ENCODE peak calls at places on chromosomes 3 and 15, in four cellular contexts. T is A549, N is esophagus squamous epithelium, Q is stomach. Y is an unnamed sample.

GRCh38 chr3:46461971-46462910 is 2.5 kb downstream of the LTF start:
- DNase-seq in T (no peak), N (no peak), Q (no peak), Y (no peak)

GRCh38 chr3:98056035-98056434 is 20.9 kb upstream of the GABRR3 start:
- DNase-seq in T (no peak), N (no peak), Q (no peak), Y (no peak)

GRCh38 chr15:72534522-72534921 is 60.4 kb downstream of the ARIH1 start:
- DNase-seq in T (no peak), N (no peak), Q (no peak), Y (no peak)

GRCh38 chr3:72379500-72380187 is 468.6 kb downstream of the SHQ1 start:
- DNase-seq in T (no peak), N (no peak), Q (no peak), Y (no peak)

GRCh38 chr3:179811321-179812095 is 158.7 kb downstream of the USP13 start:
- DNase-seq in T (peak), N (no peak), Q (peak), Y (no peak)

GRCh38 chr3:129888739-129889138 is 4.8 kb downstream of the TMCC1 start:
- DNase-seq in T (peak), N (no peak), Q (no peak), Y (no peak)

GRCh38 chr15:68340711-68341671 is 63.4 kb downstream of the FEM1B start:
- DNase-seq in T (no peak), N (no peak), Q (no peak), Y (peak)

GRCh38 chr15:63870043-63870394 is 36.3 kb upstream of the HERC1 start:
- DNase-seq in T (no peak), N (no peak), Q (no peak), Y (no peak)

GRCh38 chr3:108159128-108159527 is 63.1 kb downstream of the IFT57 start:
- DNase-seq in T (no peak), N (no peak), Q (no peak), Y (no peak)

GRCh38 chr3:87173071-87173470 is 54.0 kb upstream of the CHMP2B start:
- DNase-seq in T (no peak), N (no peak), Q (no peak), Y (no peak)

DNA sequence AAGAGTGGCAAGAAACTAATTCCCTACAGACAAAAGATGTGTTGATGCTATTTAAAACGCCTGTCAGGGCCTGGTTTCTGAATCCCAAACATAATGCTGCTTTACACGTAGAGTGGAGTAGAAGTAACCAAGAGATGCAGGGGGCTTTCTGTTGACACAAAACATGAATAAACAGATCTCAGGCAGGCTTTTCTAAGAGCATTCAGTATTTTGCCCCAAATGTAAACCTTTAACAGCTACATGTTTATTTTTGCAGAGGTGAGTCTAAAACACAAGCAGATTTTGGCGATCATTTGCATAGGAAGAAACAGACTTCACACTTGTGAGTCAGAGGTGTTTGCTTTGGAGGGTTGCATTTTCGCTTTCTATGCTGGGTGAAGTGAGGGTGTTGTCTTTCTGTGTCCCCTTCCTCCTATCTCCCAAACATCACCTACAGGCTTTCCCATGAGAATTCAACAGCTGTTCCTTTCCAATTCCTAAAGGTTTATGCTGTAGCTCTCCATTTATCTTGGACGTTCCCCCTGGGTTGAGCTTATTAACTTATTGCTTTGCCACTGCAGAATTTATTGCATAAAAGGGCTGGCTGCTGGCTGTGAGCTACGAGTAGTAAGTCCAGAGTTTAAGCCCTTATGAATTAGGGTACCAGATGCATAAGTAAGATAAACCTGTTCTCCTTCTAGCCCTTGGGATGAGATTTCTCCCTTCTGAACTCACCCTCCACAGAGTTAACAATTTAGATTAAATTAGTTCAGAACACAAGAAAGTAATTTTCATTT is 156.7 kb downstream of the DIPK2A start:
- DNase-seq in T (no peak), N (no peak), Q (no peak), Y (no peak)
- H3K27ac ChIP-seq in T (no peak), N (peak), Q (no peak), Y (no peak)

DNA sequence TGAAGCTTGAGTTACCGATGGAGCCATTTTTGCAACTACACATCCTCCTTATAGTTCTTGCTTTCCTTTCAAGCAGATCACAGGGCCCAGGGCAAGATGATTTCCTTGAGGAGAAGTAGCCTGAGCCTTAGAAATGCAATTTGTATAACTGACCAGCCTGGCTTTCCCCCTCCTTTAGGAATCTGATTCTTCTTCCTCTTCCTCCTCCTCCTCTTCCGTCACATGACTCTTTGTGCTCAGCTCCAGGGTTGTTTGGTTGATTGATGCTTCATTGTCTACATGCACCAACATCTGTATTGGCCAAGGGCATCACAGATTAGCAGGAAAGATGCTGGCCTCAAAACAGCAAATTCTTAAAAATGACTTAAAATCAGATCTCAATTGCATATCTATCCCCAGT is 3.3 kb downstream of the SNAPC5 start:
- DNase-seq in T (no peak), N (no peak), Q (no peak), Y (no peak)
- TF ChIP-seq POLR2A in T (no peak), N (no peak), Q (no peak), Y (no peak)

GRCh38 chr15:51414256-51414860 is 72.9 kb downstream of the GLDN start:
- DNase-seq in T (no peak), N (no peak), Q (no peak), Y (no peak)

GRCh38 chr15:51416129-51416528 is 74.7 kb downstream of the GLDN start:
- DNase-seq in T (no peak), N (no peak), Q (no peak), Y (no peak)
- H3K4me3 ChIP-seq in T (no peak), N (no peak), Q (no peak), Y (no peak)

GRCh38 chr3:168218600-168218999 is 122.9 kb upstream of the GOLIM4 start:
- DNase-seq in T (no peak), N (no peak), Q (no peak), Y (no peak)
- H3K27ac ChIP-seq in T (no peak), N (no peak), Q (no peak), Y (no peak)

GRCh38 chr3:78732893-78733292 is 1034.9 kb downstream of the ROBO1 start:
- DNase-seq in T (no peak), N (no peak), Q (no peak), Y (no peak)
- TF ChIP-seq POLR2A in T (no peak), N (no peak), Q (no peak), Y (no peak)

GRCh38 chr15:65028338-65028737 is 1.1 kb downstream of the MTFMT start:
- DNase-seq in T (no peak), N (no peak), Q (no peak), Y (no peak)
- H3K4me3 ChIP-seq in T (peak), N (peak), Q (peak), Y (peak)

GRCh38 chr3:45009868-45010267 is 16.2 kb upstream of the CLEC3B start:
- DNase-seq in T (no peak), N (no peak), Q (no peak), Y (no peak)
- H3K27ac ChIP-seq in T (no peak), N (no peak), Q (peak), Y (peak)

GRCh38 chr3:187139126-187139894 is at the start of gene RPL39L:
- DNase-seq in T (peak), N (peak), Q (peak), Y (peak)
- TF ChIP-seq POLR2A in T (peak), N (peak), Q (no peak), Y (peak)

DNA sequence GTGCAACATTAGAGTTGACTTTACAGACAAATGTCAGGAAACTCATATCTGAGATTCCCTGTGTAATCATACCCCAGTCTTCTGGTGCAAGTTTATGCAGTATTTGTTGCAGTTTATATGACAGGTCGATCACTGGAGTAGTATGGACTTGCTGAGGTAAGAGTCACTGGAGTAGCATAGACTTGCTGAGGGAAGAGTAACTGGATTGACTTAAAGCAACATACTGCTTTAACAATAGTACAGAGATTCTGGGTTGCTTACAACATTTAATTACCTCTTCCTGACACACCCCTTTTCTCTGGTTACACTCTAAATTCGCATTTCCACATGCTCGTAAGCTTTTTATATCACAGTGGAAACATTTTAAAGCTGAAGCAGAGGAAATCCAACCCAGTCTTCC is 11.8 kb downstream of the AAGAB start:
- DNase-seq in T (no peak), N (no peak), Q (no peak), Y (no peak)
- H3K4me3 ChIP-seq in T (no peak), N (no peak), Q (no peak), Y (no peak)

Y was measured in uterus.